ENCODE peak calls at places on chromosomes 12 and 14, in six cellular contexts. E is heart left ventricle; I is stimulated activated CD4-positive, alpha-beta T cell treated with anti-CD3 and anti-CD28 coated beads, Interleukin-15, amount 100 ng/mL, for 1 hour; W is A549; Y is non-pigmented ciliary epithelial cell; F is RWPE1. M is an unnamed sample.

GRCh38 chr12:48489012-48489411 is 6.7 kb downstream of the C12orf54 start:
- DNase-seq in E (no peak), I (no peak), W (no peak), Y (peak), F (peak), M (peak)

GRCh38 chr12:69066420-69067373 is 133.7 kb upstream of the CPM start:
- DNase-seq in E (peak), I (no peak), W (no peak), Y (no peak), F (no peak), M (no peak)

GRCh38 chr14:69543341-69544249 is 31.1 kb downstream of the CCDC177 start:
- DNase-seq in E (peak), I (no peak), W (peak), Y (peak), F (peak), M (peak)

GRCh38 chr14:74980746-74981661 is 21.7 kb upstream of the EIF2B2 start:
- DNase-seq in E (peak), I (no peak), W (no peak), Y (no peak), F (no peak), M (no peak)

GRCh38 chr12:1099158-1099557 is 108.1 kb downstream of the ERC1 start:
- DNase-seq in E (no peak), I (no peak), W (no peak), Y (no peak), F (no peak), M (no peak)

GRCh38 chr12:116556964-116557706 is 2.0 kb upstream of the MAP1LC3B2 start:
- DNase-seq in E (no peak), I (no peak), W (no peak), Y (no peak), F (no peak), M (no peak)

GRCh38 chr14:96255501-96256366 is at the start of gene BDKRB1:
- DNase-seq in E (no peak), I (no peak), W (no peak), Y (peak), F (peak), M (peak)

GRCh38 chr12:108360487-108360886 is 21.4 kb upstream of the CMKLR1 start:
- DNase-seq in E (no peak), I (no peak), W (no peak), Y (no peak), F (no peak), M (no peak)

GRCh38 chr14:89308232-89308959 is 108.6 kb downstream of the FOXN3 start:
- DNase-seq in E (no peak), I (no peak), W (no peak), Y (no peak), F (no peak), M (no peak)

GRCh38 chr12:67721216-67721615 is 72.7 kb downstream of the DYRK2 start:
- DNase-seq in E (peak), I (no peak), W (no peak), Y (no peak), F (no peak), M (no peak)

GRCh38 chr12:15910864-15911696 is at the start of gene DERA:
- DNase-seq in E (peak), I (peak), W (peak), Y (no peak), F (peak), M (peak)

GRCh38 chr12:46160081-46160980 is 108.5 kb downstream of the SLC38A1 start:
- DNase-seq in E (peak), I (no peak), W (no peak), Y (peak), F (peak), M (peak)